ENCODE peak calls at places on chromosomes 4 and X, in nine cellular contexts. One of them, this sample, is unnamed. For H3K4me1, the result is how much of the 10 kb centered on the place peaks cover.

GRCh38 chr4:176856421-176856820 is 63.7 kb upstream of the VEGFC start:
- DNase-seq in Panc1: no peak
- DNase-seq in ascending aorta: no peak
- DNase-seq in tibial nerve: no peak
- DNase-seq in neural progenitor cell: no peak
- DNase-seq in fibroblast of lung: no peak
- DNase-seq in left ventricle myocardium inferior: no peak
- DNase-seq in esophagus muscularis mucosa: no peak
- DNase-seq in heart right ventricle: no peak
- DNase-seq in this sample: no peak

GRCh38 chr4:134375775-134376174 is 174.2 kb upstream of the PABPC4L start:
- DNase-seq in Panc1: no peak
- DNase-seq in ascending aorta: no peak
- DNase-seq in tibial nerve: no peak
- DNase-seq in neural progenitor cell: no peak
- DNase-seq in fibroblast of lung: no peak
- DNase-seq in left ventricle myocardium inferior: no peak
- DNase-seq in esophagus muscularis mucosa: no peak
- DNase-seq in heart right ventricle: no peak
- DNase-seq in this sample: no peak

GRCh38 chr4:74109894-74110605 is 11.1 kb upstream of the CXCL2 start:
- DNase-seq in Panc1: no peak
- DNase-seq in ascending aorta: no peak
- DNase-seq in tibial nerve: no peak
- DNase-seq in neural progenitor cell: no peak
- DNase-seq in fibroblast of lung: peak
- DNase-seq in left ventricle myocardium inferior: no peak
- DNase-seq in esophagus muscularis mucosa: no peak
- DNase-seq in heart right ventricle: no peak
- DNase-seq in this sample: no peak

GRCh38 chr4:55336138-55337034 is 9.7 kb upstream of the SRD5A3 start:
- DNase-seq in Panc1: no peak
- DNase-seq in ascending aorta: no peak
- DNase-seq in tibial nerve: no peak
- DNase-seq in neural progenitor cell: no peak
- DNase-seq in fibroblast of lung: no peak
- DNase-seq in left ventricle myocardium inferior: no peak
- DNase-seq in esophagus muscularis mucosa: no peak
- DNase-seq in heart right ventricle: no peak
- DNase-seq in this sample: no peak

GRCh38 chrX:151039351-151039750 is 56.2 kb downstream of the HMGB3 start:
- DNase-seq in Panc1: no peak
- DNase-seq in ascending aorta: no peak
- DNase-seq in tibial nerve: no peak
- DNase-seq in neural progenitor cell: no peak
- DNase-seq in fibroblast of lung: no peak
- DNase-seq in left ventricle myocardium inferior: no peak
- DNase-seq in esophagus muscularis mucosa: no peak
- DNase-seq in heart right ventricle: no peak
- DNase-seq in this sample: no peak

GRCh38 chr4:70709551-70710080 is 12.1 kb upstream of the RUFY3 start:
- DNase-seq in Panc1: no peak
- DNase-seq in ascending aorta: no peak
- DNase-seq in tibial nerve: no peak
- DNase-seq in neural progenitor cell: peak
- DNase-seq in fibroblast of lung: peak
- DNase-seq in left ventricle myocardium inferior: no peak
- DNase-seq in esophagus muscularis mucosa: no peak
- DNase-seq in heart right ventricle: no peak
- DNase-seq in this sample: no peak

GRCh38 chrX:77785400-77785745 is 643 bp downstream of the ATRX start:
- DNase-seq in Panc1: no peak
- DNase-seq in ascending aorta: no peak
- DNase-seq in tibial nerve: no peak
- DNase-seq in neural progenitor cell: peak
- DNase-seq in fibroblast of lung: peak
- DNase-seq in left ventricle myocardium inferior: no peak
- DNase-seq in esophagus muscularis mucosa: no peak
- DNase-seq in heart right ventricle: no peak
- DNase-seq in this sample: no peak

GRCh38 chr4:152073738-152074137 is 312.9 kb upstream of the GATB start:
- DNase-seq in Panc1: no peak
- DNase-seq in ascending aorta: no peak
- DNase-seq in tibial nerve: no peak
- DNase-seq in neural progenitor cell: no peak
- DNase-seq in fibroblast of lung: peak
- DNase-seq in left ventricle myocardium inferior: no peak
- DNase-seq in esophagus muscularis mucosa: peak
- DNase-seq in heart right ventricle: no peak
- DNase-seq in this sample: peak

GRCh38 chr4:105461221-105462041 is 12.4 kb downstream of the PPA2 start:
- DNase-seq in Panc1: no peak
- DNase-seq in ascending aorta: no peak
- DNase-seq in tibial nerve: no peak
- DNase-seq in neural progenitor cell: no peak
- DNase-seq in fibroblast of lung: peak
- DNase-seq in left ventricle myocardium inferior: no peak
- DNase-seq in esophagus muscularis mucosa: no peak
- DNase-seq in heart right ventricle: no peak
- DNase-seq in this sample: no peak

GRCh38 chrX:46257451-46257879 is 287.8 kb downstream of the ZNF674 start:
- DNase-seq in Panc1: no peak
- DNase-seq in ascending aorta: no peak
- DNase-seq in tibial nerve: no peak
- DNase-seq in neural progenitor cell: no peak
- DNase-seq in fibroblast of lung: no peak
- DNase-seq in left ventricle myocardium inferior: no peak
- DNase-seq in esophagus muscularis mucosa: no peak
- DNase-seq in heart right ventricle: no peak
- DNase-seq in this sample: no peak

GRCh38 chr4:2082118-2082517 is 23.0 kb downstream of the NAT8L start:
- DNase-seq in Panc1: no peak
- DNase-seq in ascending aorta: peak
- DNase-seq in tibial nerve: no peak
- DNase-seq in neural progenitor cell: no peak
- DNase-seq in fibroblast of lung: no peak
- DNase-seq in left ventricle myocardium inferior: no peak
- DNase-seq in esophagus muscularis mucosa: no peak
- DNase-seq in heart right ventricle: no peak
- DNase-seq in this sample: no peak

GRCh38 chrX:48498374-48498809 is 10.4 kb upstream of the PORCN start:
- DNase-seq in Panc1: no peak
- DNase-seq in ascending aorta: no peak
- DNase-seq in tibial nerve: no peak
- DNase-seq in neural progenitor cell: no peak
- DNase-seq in fibroblast of lung: peak
- DNase-seq in left ventricle myocardium inferior: no peak
- DNase-seq in esophagus muscularis mucosa: no peak
- DNase-seq in heart right ventricle: no peak
- DNase-seq in this sample: no peak

GRCh38 chrX:2484721-2485459 is 15.9 kb downstream of the DHRSX start:
- DNase-seq in Panc1: no peak
- DNase-seq in ascending aorta: no peak
- DNase-seq in tibial nerve: no peak
- DNase-seq in neural progenitor cell: peak
- DNase-seq in fibroblast of lung: peak
- DNase-seq in left ventricle myocardium inferior: no peak
- DNase-seq in esophagus muscularis mucosa: no peak
- DNase-seq in heart right ventricle: peak
- DNase-seq in this sample: no peak

GRCh38 chr4:143403551-143403816 is 66.8 kb downstream of the GAB1 start:
- DNase-seq in Panc1: no peak
- DNase-seq in ascending aorta: no peak
- DNase-seq in tibial nerve: no peak
- DNase-seq in neural progenitor cell: no peak
- DNase-seq in fibroblast of lung: no peak
- DNase-seq in left ventricle myocardium inferior: no peak
- DNase-seq in esophagus muscularis mucosa: no peak
- DNase-seq in heart right ventricle: no peak
- DNase-seq in this sample: no peak

GRCh38 chr4:27692098-27692679 is 831.5 kb downstream of the STIM2 start:
- DNase-seq in Panc1: peak
- DNase-seq in ascending aorta: no peak
- DNase-seq in tibial nerve: no peak
- DNase-seq in neural progenitor cell: peak
- DNase-seq in fibroblast of lung: peak
- DNase-seq in left ventricle myocardium inferior: no peak
- DNase-seq in esophagus muscularis mucosa: no peak
- DNase-seq in heart right ventricle: no peak
- DNase-seq in this sample: no peak

GRCh38 chr4:168480991-168481588 is 798 bp upstream of the DDX60L start:
- DNase-seq in Panc1: peak
- DNase-seq in ascending aorta: no peak
- DNase-seq in tibial nerve: no peak
- DNase-seq in neural progenitor cell: no peak
- DNase-seq in fibroblast of lung: peak
- DNase-seq in left ventricle myocardium inferior: no peak
- DNase-seq in esophagus muscularis mucosa: no peak
- DNase-seq in heart right ventricle: no peak
- DNase-seq in this sample: no peak

GRCh38 chr4:148061795-148062194 is 329.9 kb downstream of the ARHGAP10 start:
- DNase-seq in Panc1: no peak
- DNase-seq in ascending aorta: no peak
- DNase-seq in tibial nerve: no peak
- DNase-seq in neural progenitor cell: no peak
- DNase-seq in fibroblast of lung: no peak
- DNase-seq in left ventricle myocardium inferior: no peak
- DNase-seq in esophagus muscularis mucosa: no peak
- DNase-seq in heart right ventricle: no peak
- DNase-seq in this sample: no peak
- TF ChIP-seq CTCF in Panc1: no peak
- TF ChIP-seq CTCF in ascending aorta: no peak
- TF ChIP-seq CTCF in tibial nerve: no peak
- TF ChIP-seq CTCF in neural progenitor cell: no peak
- TF ChIP-seq CTCF in fibroblast of lung: no peak
- TF ChIP-seq CTCF in left ventricle myocardium inferior: no peak
- TF ChIP-seq CTCF in esophagus muscularis mucosa: no peak
- TF ChIP-seq CTCF in heart right ventricle: no peak
- TF ChIP-seq CTCF in this sample: no peak

DNA sequence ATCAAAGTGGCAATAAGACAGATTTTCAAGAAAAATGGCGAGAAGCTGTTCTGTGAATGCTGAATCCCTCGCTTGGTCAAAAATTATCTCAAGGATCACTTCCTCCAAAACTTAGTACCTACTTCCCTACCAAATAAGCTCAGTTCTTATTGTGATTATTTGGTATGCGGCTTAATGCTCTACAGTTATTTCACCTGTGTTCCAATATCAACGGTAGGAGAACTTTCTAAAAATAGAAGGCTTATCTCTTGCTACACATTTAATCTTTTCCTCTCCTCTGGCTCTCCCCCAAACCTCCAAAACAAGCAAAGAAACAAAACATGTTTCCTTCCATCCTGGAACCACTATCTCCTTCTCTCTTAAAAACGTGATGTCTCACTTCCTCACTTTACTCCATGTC is 14.7 kb downstream of the PDGFC start:
- DNase-seq in Panc1: no peak
- DNase-seq in ascending aorta: no peak
- DNase-seq in tibial nerve: no peak
- DNase-seq in neural progenitor cell: no peak
- DNase-seq in fibroblast of lung: no peak
- DNase-seq in left ventricle myocardium inferior: no peak
- DNase-seq in esophagus muscularis mucosa: no peak
- DNase-seq in heart right ventricle: no peak
- DNase-seq in this sample: no peak
- H3K4me1 ChIP-seq in Panc1: under half
- H3K4me1 ChIP-seq in ascending aorta: under half
- H3K4me1 ChIP-seq in tibial nerve: under half
- H3K4me1 ChIP-seq in neural progenitor cell: under half
- H3K4me1 ChIP-seq in fibroblast of lung: under half
- H3K4me1 ChIP-seq in left ventricle myocardium inferior: under half
- H3K4me1 ChIP-seq in esophagus muscularis mucosa: under half
- H3K4me1 ChIP-seq in heart right ventricle: under half
- H3K4me1 ChIP-seq in this sample: under half

DNA sequence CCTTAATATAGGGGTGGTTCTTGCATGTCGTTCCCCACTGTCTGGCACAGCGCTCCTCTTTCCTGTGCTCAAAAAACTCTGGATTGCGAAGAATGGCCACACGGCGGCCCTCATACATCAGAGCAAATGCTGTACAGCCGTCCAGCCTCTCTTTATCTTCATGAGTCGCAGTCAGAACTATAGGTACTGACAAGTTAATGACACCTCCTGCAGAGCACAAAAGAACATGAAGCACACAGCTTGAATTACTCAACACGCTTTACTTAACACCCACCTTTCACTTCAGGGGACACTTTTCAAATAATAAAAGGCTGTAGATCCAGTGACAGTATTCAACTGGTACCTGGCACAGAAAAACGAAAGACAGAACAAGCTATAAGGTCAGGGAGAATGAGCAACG is 65.3 kb downstream of the PAPSS1 start:
- DNase-seq in Panc1: no peak
- DNase-seq in ascending aorta: no peak
- DNase-seq in tibial nerve: no peak
- DNase-seq in neural progenitor cell: peak
- DNase-seq in fibroblast of lung: peak
- DNase-seq in left ventricle myocardium inferior: no peak
- DNase-seq in esophagus muscularis mucosa: no peak
- DNase-seq in heart right ventricle: no peak
- DNase-seq in this sample: no peak
- TF ChIP-seq CTCF in Panc1: peak
- TF ChIP-seq CTCF in ascending aorta: no peak
- TF ChIP-seq CTCF in tibial nerve: no peak
- TF ChIP-seq CTCF in neural progenitor cell: peak
- TF ChIP-seq CTCF in fibroblast of lung: no peak
- TF ChIP-seq CTCF in left ventricle myocardium inferior: peak
- TF ChIP-seq CTCF in esophagus muscularis mucosa: no peak
- TF ChIP-seq CTCF in heart right ventricle: no peak
- TF ChIP-seq CTCF in this sample: no peak

GRCh38 chr4:6325791-6326290 is 56.2 kb downstream of the WFS1 start:
- DNase-seq in Panc1: no peak
- DNase-seq in ascending aorta: no peak
- DNase-seq in tibial nerve: no peak
- DNase-seq in neural progenitor cell: no peak
- DNase-seq in fibroblast of lung: no peak
- DNase-seq in left ventricle myocardium inferior: no peak
- DNase-seq in esophagus muscularis mucosa: no peak
- DNase-seq in heart right ventricle: no peak
- DNase-seq in this sample: no peak

GRCh38 chr4:6327220-6327917 is 57.7 kb downstream of the WFS1 start:
- DNase-seq in Panc1: no peak
- DNase-seq in ascending aorta: peak
- DNase-seq in tibial nerve: peak
- DNase-seq in neural progenitor cell: peak
- DNase-seq in fibroblast of lung: peak
- DNase-seq in left ventricle myocardium inferior: peak
- DNase-seq in esophagus muscularis mucosa: peak
- DNase-seq in heart right ventricle: peak
- DNase-seq in this sample: peak

GRCh38 chr4:6324999-6325790 is 55.5 kb downstream of the WFS1 start:
- DNase-seq in Panc1: no peak
- DNase-seq in ascending aorta: no peak
- DNase-seq in tibial nerve: no peak
- DNase-seq in neural progenitor cell: peak
- DNase-seq in fibroblast of lung: peak
- DNase-seq in left ventricle myocardium inferior: peak
- DNase-seq in esophagus muscularis mucosa: no peak
- DNase-seq in heart right ventricle: peak
- DNase-seq in this sample: peak

GRCh38 chr4:6324461-6324998 is 54.9 kb downstream of the WFS1 start:
- DNase-seq in Panc1: no peak
- DNase-seq in ascending aorta: no peak
- DNase-seq in tibial nerve: no peak
- DNase-seq in neural progenitor cell: no peak
- DNase-seq in fibroblast of lung: no peak
- DNase-seq in left ventricle myocardium inferior: no peak
- DNase-seq in esophagus muscularis mucosa: no peak
- DNase-seq in heart right ventricle: no peak
- DNase-seq in this sample: no peak

GRCh38 chr4:6326312-6327060 is 56.8 kb downstream of the WFS1 start:
- DNase-seq in Panc1: no peak
- DNase-seq in ascending aorta: no peak
- DNase-seq in tibial nerve: no peak
- DNase-seq in neural progenitor cell: no peak
- DNase-seq in fibroblast of lung: no peak
- DNase-seq in left ventricle myocardium inferior: no peak
- DNase-seq in esophagus muscularis mucosa: no peak
- DNase-seq in heart right ventricle: no peak
- DNase-seq in this sample: no peak
- H3K4me1 ChIP-seq in Panc1: under half
- H3K4me1 ChIP-seq in ascending aorta: under half
- H3K4me1 ChIP-seq in tibial nerve: under half
- H3K4me1 ChIP-seq in neural progenitor cell: under half
- H3K4me1 ChIP-seq in fibroblast of lung: under half
- H3K4me1 ChIP-seq in left ventricle myocardium inferior: under half
- H3K4me1 ChIP-seq in esophagus muscularis mucosa: under half
- H3K4me1 ChIP-seq in heart right ventricle: under half
- H3K4me1 ChIP-seq in this sample: under half